ENCODE peak calls at places on chromosomes 16 and 17, in ten cellular contexts. I is cardiac muscle cell; L is stomach; E is tibial nerve; W is heart left ventricle; S is neural progenitor cell; M is CD8-positive, alpha-beta T cell; Q is left lung; P is ascending aorta; A is left ventricle myocardium inferior. O is an unnamed sample. For H3K9me3 and H3K4me1, the result is how much of the 10 kb centered on the place peaks cover.

GRCh38 chr16:14194706-14195105 is 123.6 kb downstream of the MRTFB start:
- DNase-seq in I (no peak), L (no peak), E (no peak), W (no peak), S (no peak), M (no peak), Q (no peak), P (no peak), A (no peak), O (no peak)

GRCh38 chr16:26606381-26607150 is 460.2 kb upstream of the C16orf82 start:
- DNase-seq in I (no peak), L (no peak), E (no peak), W (no peak), S (no peak), M (no peak), Q (no peak), P (no peak), A (no peak), O (no peak)

GRCh38 chr16:81626181-81626674 is 152.9 kb upstream of the PLCG2 start:
- DNase-seq in I (no peak), L (no peak), E (no peak), W (no peak), S (no peak), M (no peak), Q (no peak), P (no peak), A (no peak), O (no peak)

GRCh38 chr17:64133546-64134215 is 3.7 kb upstream of the ERN1 start:
- DNase-seq in I (peak), L (no peak), E (no peak), W (no peak), S (peak), M (no peak), Q (no peak), P (no peak), A (no peak), O (peak)

GRCh38 chr17:82301916-82302497 is 15.4 kb downstream of the CD7 start:
- DNase-seq in I (no peak), L (no peak), E (no peak), W (no peak), S (no peak), M (peak), Q (peak), P (no peak), A (no peak), O (no peak)

GRCh38 chr17:41503202-41503601 is 2.2 kb downstream of the KRT13 start:
- DNase-seq in I (no peak), L (no peak), E (no peak), W (no peak), S (no peak), M (no peak), Q (peak), P (no peak), A (no peak), O (no peak)

GRCh38 chr16:17556276-17557052 is 85.7 kb upstream of the XYLT1 start:
- DNase-seq in I (peak), L (no peak), E (no peak), W (no peak), S (peak), M (no peak), Q (no peak), P (no peak), A (no peak), O (peak)

GRCh38 chr17:44400226-44400847 is 10.9 kb upstream of the ITGA2B start:
- DNase-seq in I (peak), L (no peak), E (no peak), W (no peak), S (peak), M (no peak), Q (no peak), P (no peak), A (no peak), O (peak)

GRCh38 chr17:38886643-38887010 is 16.8 kb downstream of the LASP1 start:
- DNase-seq in I (no peak), L (no peak), E (no peak), W (no peak), S (no peak), M (no peak), Q (no peak), P (no peak), A (no peak), O (no peak)

GRCh38 chr17:75077072-75077489 is 10.7 kb upstream of the SLC16A5 start:
- DNase-seq in I (no peak), L (no peak), E (no peak), W (no peak), S (no peak), M (no peak), Q (no peak), P (no peak), A (no peak), O (peak)

GRCh38 chr17:71824671-71825070 is 296.1 kb upstream of the SOX9 start:
- DNase-seq in I (no peak), L (no peak), E (no peak), W (no peak), S (no peak), M (no peak), Q (no peak), P (no peak), A (no peak), O (no peak)

GRCh38 chr17:48486557-48486956 is 44.3 kb downstream of the HOXB1 start:
- DNase-seq in I (peak), L (no peak), E (no peak), W (no peak), S (peak), M (no peak), Q (no peak), P (no peak), A (no peak), O (no peak)

GRCh38 chr16:20901441-20902112 is 1.0 kb downstream of the LYRM1 start:
- DNase-seq in I (peak), L (peak), E (peak), W (peak), S (peak), M (peak), Q (peak), P (no peak), A (peak), O (peak)

GRCh38 chr17:79047291-79047920 is 23.4 kb downstream of the C1QTNF1 start:
- DNase-seq in I (no peak), L (no peak), E (no peak), W (no peak), S (no peak), M (no peak), Q (no peak), P (no peak), A (no peak), O (no peak)

GRCh38 chr16:50278251-50278650 is 11.9 kb downstream of the ADCY7 start:
- DNase-seq in I (no peak), L (no peak), E (no peak), W (no peak), S (no peak), M (no peak), Q (no peak), P (no peak), A (no peak), O (no peak)

GRCh38 chr16:49492896-49493620 is 119.5 kb downstream of the C16orf78 start:
- DNase-seq in I (no peak), L (no peak), E (no peak), W (no peak), S (no peak), M (no peak), Q (no peak), P (no peak), A (no peak), O (no peak)

GRCh38 chr16:57531253-57531575 is 5.2 kb downstream of the CCDC102A start:
- DNase-seq in I (no peak), L (no peak), E (no peak), W (no peak), S (no peak), M (no peak), Q (no peak), P (no peak), A (no peak), O (peak)

GRCh38 chr17:47862621-47863440 is 11.9 kb upstream of the SP6 start:
- DNase-seq in I (peak), L (no peak), E (no peak), W (no peak), S (no peak), M (no peak), Q (no peak), P (no peak), A (no peak), O (no peak)

GRCh38 chr16:3646348-3646920 is 8.1 kb upstream of the DNASE1 start:
- DNase-seq in I (no peak), L (peak), E (no peak), W (no peak), S (no peak), M (no peak), Q (no peak), P (no peak), A (no peak), O (peak)

GRCh38 chr17:39939588-39940419 is 12.3 kb downstream of the LRRC3C start:
- DNase-seq in I (peak), L (no peak), E (no peak), W (peak), S (peak), M (peak), Q (no peak), P (no peak), A (no peak), O (peak)

GRCh38 chr16:86512860-86513470 is 2.6 kb downstream of the FOXF1 start:
- DNase-seq in I (no peak), L (no peak), E (no peak), W (no peak), S (no peak), M (no peak), Q (no peak), P (no peak), A (no peak), O (no peak)

GRCh38 chr17:80647746-80648145 is 103.1 kb downstream of the RPTOR start:
- DNase-seq in I (peak), L (no peak), E (no peak), W (no peak), S (no peak), M (no peak), Q (no peak), P (no peak), A (no peak), O (no peak)

GRCh38 chr16:7614022-7614795 is 281.6 kb downstream of the RBFOX1 start:
- DNase-seq in I (no peak), L (no peak), E (no peak), W (no peak), S (no peak), M (no peak), Q (no peak), P (no peak), A (no peak), O (no peak)

GRCh38 chr17:48522990-48523389 is 7.8 kb downstream of the HOXB1 start:
- DNase-seq in I (no peak), L (no peak), E (no peak), W (no peak), S (no peak), M (no peak), Q (no peak), P (no peak), A (no peak), O (no peak)

GRCh38 chr16:53884748-53885147 is 180.8 kb downstream of the FTO start:
- DNase-seq in I (no peak), L (no peak), E (no peak), W (no peak), S (no peak), M (no peak), Q (no peak), P (no peak), A (no peak), O (no peak)

GRCh38 chr17:4708436-4708835 is 2.0 kb upstream of the ARRB2 start:
- DNase-seq in I (no peak), L (no peak), E (no peak), W (no peak), S (peak), M (peak), Q (no peak), P (no peak), A (no peak), O (peak)

GRCh38 chr16:24255446-24256352 is at the start of gene CACNG3:
- DNase-seq in I (peak), L (no peak), E (no peak), W (peak), S (peak), M (peak), Q (peak), P (no peak), A (peak), O (peak)

GRCh38 chr16:53495325-53495724 is 7.7 kb downstream of the AKTIP start:
- DNase-seq in I (no peak), L (no peak), E (no peak), W (no peak), S (no peak), M (no peak), Q (no peak), P (no peak), A (no peak), O (no peak)

GRCh38 chr17:68908045-68908444 is 47.1 kb downstream of the ABCA8 start:
- DNase-seq in I (no peak), L (no peak), E (no peak), W (no peak), S (no peak), M (no peak), Q (no peak), P (no peak), A (no peak), O (no peak)

GRCh38 chr17:68903294-68903693 is 51.9 kb downstream of the ABCA8 start:
- DNase-seq in I (no peak), L (no peak), E (no peak), W (no peak), S (no peak), M (no peak), Q (no peak), P (no peak), A (no peak), O (no peak)

GRCh38 chr17:68910256-68910705 is 44.9 kb downstream of the ABCA8 start:
- DNase-seq in I (peak), L (no peak), E (peak), W (peak), S (peak), M (no peak), Q (peak), P (no peak), A (peak), O (no peak)

GRCh38 chr17:68909066-68909465 is 46.1 kb downstream of the ABCA8 start:
- DNase-seq in I (peak), L (no peak), E (peak), W (peak), S (no peak), M (no peak), Q (no peak), P (no peak), A (no peak), O (peak)

DNA sequence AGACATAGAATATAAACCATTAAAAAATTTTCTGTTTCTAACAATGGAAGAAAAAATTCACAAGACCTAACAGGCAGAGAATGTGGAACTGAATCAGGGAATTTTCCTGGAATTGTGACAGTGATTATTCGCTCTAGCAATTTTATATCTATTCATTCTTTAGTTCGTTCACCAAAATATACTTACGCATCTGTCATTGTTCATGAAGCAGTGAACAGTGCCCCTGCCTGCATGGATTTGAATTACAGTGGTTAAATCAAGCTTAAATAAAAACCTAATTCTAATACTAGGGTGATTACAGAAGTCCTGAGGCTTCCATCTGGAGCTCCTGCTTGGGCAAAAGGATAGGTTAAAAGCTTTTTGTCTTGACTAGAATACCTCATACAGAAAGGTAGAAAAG is 48.6 kb downstream of the ABCA8 start:
- DNase-seq in I (peak), L (no peak), E (no peak), W (no peak), S (peak), M (no peak), Q (no peak), P (no peak), A (no peak), O (peak)
- TF ChIP-seq CTCF in I (peak), L (peak), E (peak), W (peak), S (peak), M (no peak), Q (no peak), P (peak), A (peak), O (peak)

DNA sequence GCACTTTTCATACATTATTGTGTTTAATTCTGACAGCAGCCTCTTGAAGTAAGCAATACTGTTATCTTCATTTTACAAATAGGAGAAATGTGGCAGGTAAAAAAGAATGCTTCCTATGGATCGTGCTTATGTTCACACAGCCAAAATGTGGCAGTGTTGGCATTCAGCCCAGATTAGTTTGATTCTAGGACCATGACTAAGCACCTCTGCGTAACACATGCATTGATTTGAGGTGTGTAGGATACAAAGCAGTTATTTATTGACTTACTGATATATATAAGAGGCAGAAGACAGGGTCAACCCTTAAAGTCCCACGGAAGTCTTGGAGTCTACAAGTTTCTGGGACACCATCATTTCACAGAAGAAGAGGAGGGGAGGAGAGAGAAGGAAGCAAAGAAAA is 1144.4 kb upstream of the GOT2 start:
- DNase-seq in I (peak), L (peak), E (no peak), W (no peak), S (no peak), M (no peak), Q (no peak), P (no peak), A (no peak), O (no peak)
- H3K9me3 ChIP-seq in I (under half), L (under half), E (under half), W (under half), S (under half), M (under half), Q (under half), P (under half), A (under half), O (under half)

GRCh38 chr17:50276588-50277356 is 2.5 kb downstream of the TMEM92 start:
- DNase-seq in I (no peak), L (no peak), E (no peak), W (no peak), S (no peak), M (no peak), Q (no peak), P (no peak), A (no peak), O (no peak)
- H3K4me1 ChIP-seq in I (under half), L (half or more), E (under half), W (under half), S (under half), M (under half), Q (half or more), P (under half), A (under half), O (half or more)

GRCh38 chr17:16286009-16286946 is 67.0 kb downstream of the CENPV start:
- DNase-seq in I (peak), L (peak), E (peak), W (peak), S (peak), M (peak), Q (peak), P (peak), A (peak), O (peak)

GRCh38 chr17:16285646-16286008 is 67.6 kb downstream of the CENPV start:
- DNase-seq in I (no peak), L (no peak), E (no peak), W (no peak), S (no peak), M (no peak), Q (no peak), P (no peak), A (no peak), O (no peak)

GRCh38 chr17:16287563-16288027 is 65.7 kb downstream of the CENPV start:
- DNase-seq in I (peak), L (peak), E (peak), W (peak), S (no peak), M (peak), Q (no peak), P (no peak), A (no peak), O (no peak)

GRCh38 chr17:16288860-16289571 is 64.3 kb downstream of the CENPV start:
- DNase-seq in I (peak), L (no peak), E (no peak), W (no peak), S (no peak), M (no peak), Q (no peak), P (no peak), A (no peak), O (peak)

GRCh38 chr17:16286947-16287562 is 66.2 kb downstream of the CENPV start:
- DNase-seq in I (peak), L (no peak), E (peak), W (peak), S (no peak), M (no peak), Q (no peak), P (no peak), A (no peak), O (no peak)
- TF ChIP-seq CTCF in I (peak), L (no peak), E (no peak), W (no peak), S (no peak), M (no peak), Q (no peak), P (no peak), A (no peak), O (no peak)

GRCh38 chr17:20307325-20307910 is 159.9 kb downstream of the LGALS9B start:
- DNase-seq in I (no peak), L (no peak), E (no peak), W (no peak), S (no peak), M (no peak), Q (no peak), P (no peak), A (no peak), O (no peak)
- H3K9me3 ChIP-seq in I (under half), L (under half), E (under half), W (under half), S (under half), M (under half), Q (under half), P (under half), A (under half), O (under half)

GRCh38 chr17:7019839-7020519 is 2.9 kb upstream of the BCL6B start:
- DNase-seq in I (peak), L (peak), E (no peak), W (peak), S (peak), M (no peak), Q (no peak), P (no peak), A (no peak), O (no peak)
- H3K4me1 ChIP-seq in I (under half), L (half or more), E (under half), W (half or more), S (under half), M (half or more), Q (half or more), P (under half), A (half or more), O (under half)

GRCh38 chr17:10631701-10632100 is 25.4 kb downstream of the MYH3 start:
- DNase-seq in I (no peak), L (no peak), E (no peak), W (no peak), S (no peak), M (no peak), Q (no peak), P (no peak), A (no peak), O (no peak)

GRCh38 chr17:10629706-10630105 is 27.4 kb downstream of the MYH3 start:
- DNase-seq in I (no peak), L (no peak), E (no peak), W (no peak), S (no peak), M (no peak), Q (no peak), P (no peak), A (no peak), O (no peak)

GRCh38 chr17:10631048-10631700 is 25.9 kb downstream of the MYH3 start:
- DNase-seq in I (peak), L (no peak), E (no peak), W (no peak), S (peak), M (peak), Q (peak), P (no peak), A (no peak), O (peak)

GRCh38 chr17:10626378-10626777 is 30.7 kb downstream of the MYH3 start:
- DNase-seq in I (no peak), L (no peak), E (no peak), W (no peak), S (no peak), M (no peak), Q (no peak), P (no peak), A (no peak), O (no peak)

DNA sequence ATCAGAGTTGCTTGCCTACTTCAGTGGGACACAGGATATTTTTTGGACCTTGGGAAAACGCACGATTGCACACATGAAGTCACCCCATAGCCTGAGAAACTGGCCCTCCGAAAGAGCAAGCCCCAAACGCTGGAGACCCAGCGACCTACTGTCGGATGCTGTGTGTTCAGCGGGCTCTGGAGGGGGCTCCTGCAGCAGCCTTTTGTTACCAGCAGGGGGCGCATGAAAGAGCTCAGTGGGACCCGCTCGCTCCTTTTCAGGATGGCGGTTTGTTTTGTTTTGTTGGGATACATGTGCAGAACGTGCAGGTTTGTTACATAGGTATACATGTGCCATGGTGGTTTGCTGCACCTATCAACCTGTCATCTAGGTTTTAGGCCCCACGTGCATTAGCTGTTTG is 28.4 kb downstream of the MYH3 start:
- DNase-seq in I (no peak), L (no peak), E (no peak), W (no peak), S (peak), M (no peak), Q (no peak), P (no peak), A (no peak), O (no peak)
- TF ChIP-seq CTCF in I (peak), L (no peak), E (peak), W (no peak), S (peak), M (no peak), Q (peak), P (peak), A (no peak), O (peak)

GRCh38 chr16:68548947-68549346 is 9.9 kb downstream of the ZFP90 start:
- DNase-seq in I (no peak), L (no peak), E (no peak), W (no peak), S (no peak), M (peak), Q (no peak), P (no peak), A (no peak), O (no peak)

GRCh38 chr16:68553186-68553585 is 14.1 kb downstream of the ZFP90 start:
- DNase-seq in I (no peak), L (no peak), E (no peak), W (no peak), S (no peak), M (no peak), Q (no peak), P (no peak), A (no peak), O (no peak)
- H3K9me3 ChIP-seq in I (under half), L (half or more), E (under half), W (half or more), S (under half), M (under half), Q (under half), P (half or more), A (half or more), O (under half)

O was measured in Caco-2.